ENCODE peak calls at places on chromosomes 13 and 19, in four cellular contexts. N, V, A and J are unnamed samples.

GRCh38 chr19:29285878-29286277 is 72.9 kb upstream of the UQCRFS1 start:
- DNase-seq in N (no peak), V (no peak), A (no peak), J (no peak)

GRCh38 chr13:110633776-110634175 is 18.4 kb downstream of the NAXD start:
- DNase-seq in N (no peak), V (no peak), A (no peak), J (no peak)

GRCh38 chr19:35549174-35549788 is 3.9 kb downstream of the TMEM147 start:
- DNase-seq in N (no peak), V (peak), A (peak), J (peak)

GRCh38 chr19:46299004-46299509 is 2.2 kb downstream of the HIF3A start:
- DNase-seq in N (peak), V (peak), A (peak), J (peak)

GRCh38 chr19:6030214-6030507 is 52.2 kb upstream of the RANBP3 start:
- DNase-seq in N (no peak), V (peak), A (peak), J (no peak)

GRCh38 chr19:51002542-51003311 is 1.3 kb upstream of the KLK8 start:
- DNase-seq in N (no peak), V (no peak), A (no peak), J (no peak)

GRCh38 chr19:36377541-36378178 is 1.3 kb downstream of the ZFP14 start:
- DNase-seq in N (no peak), V (no peak), A (no peak), J (no peak)

GRCh38 chr13:105410602-105411001 is 1124.9 kb downstream of the EFNB2 start:
- DNase-seq in N (peak), V (no peak), A (peak), J (peak)

GRCh38 chr19:19871932-19872331 is 6.2 kb downstream of the ZNF253 start:
- DNase-seq in N (no peak), V (no peak), A (no peak), J (no peak)

GRCh38 chr13:24644051-24644450 is 36.2 kb upstream of the ATP12A start:
- DNase-seq in N (no peak), V (peak), A (peak), J (no peak)

GRCh38 chr13:97141564-97142005 is 80.5 kb upstream of the MBNL2 start:
- DNase-seq in N (no peak), V (peak), A (peak), J (peak)

GRCh38 chr19:11148001-11148400 is 7.6 kb downstream of the SPC24 start:
- DNase-seq in N (no peak), V (no peak), A (no peak), J (no peak)

GRCh38 chr13:93174260-93174659 is 52.3 kb upstream of the GPC6 start:
- DNase-seq in N (no peak), V (no peak), A (no peak), J (no peak)

GRCh38 chr19:18470787-18471186 is 32.9 kb upstream of the ISYNA1 start:
- DNase-seq in N (no peak), V (no peak), A (no peak), J (no peak)

GRCh38 chr19:14770944-14771839 is 7.2 kb downstream of the ADGRE2 start:
- DNase-seq in N (peak), V (no peak), A (no peak), J (no peak)

GRCh38 chr19:8665468-8666213 is 33.0 kb downstream of the ACTL9 start:
- DNase-seq in N (no peak), V (no peak), A (no peak), J (no peak)

GRCh38 chr13:35744144-35744543 is 267.7 kb upstream of the MAB21L1 start:
- DNase-seq in N (no peak), V (no peak), A (no peak), J (no peak)

GRCh38 chr19:3699071-3699740 is 1.1 kb downstream of the PIP5K1C start:
- DNase-seq in N (no peak), V (peak), A (peak), J (peak)

GRCh38 chr13:51147732-51148131 is 36.7 kb upstream of the C13orf42 start:
- DNase-seq in N (no peak), V (no peak), A (no peak), J (no peak)

GRCh38 chr13:102847272-102848234 is 1.7 kb downstream of the ERCC5 start:
- DNase-seq in N (no peak), V (peak), A (peak), J (no peak)

GRCh38 chr13:28743045-28743444 is 24.3 kb upstream of the SLC46A3 start:
- DNase-seq in N (no peak), V (no peak), A (no peak), J (no peak)

GRCh38 chr19:2239771-2240770 is 3.4 kb downstream of the SF3A2 start:
- DNase-seq in N (no peak), V (peak), A (peak), J (no peak)

GRCh38 chr13:97278395-97279078 is 56.4 kb downstream of the MBNL2 start:
- DNase-seq in N (no peak), V (peak), A (no peak), J (peak)

GRCh38 chr13:53379485-53379884 is 350.9 kb downstream of the OLFM4 start:
- DNase-seq in N (no peak), V (no peak), A (no peak), J (no peak)

GRCh38 chr19:39154626-39155100 is 29.1 kb downstream of the PAK4 start:
- DNase-seq in N (peak), V (no peak), A (no peak), J (peak)

GRCh38 chr19:49689133-49690072 is at the start of gene ADM5:
- DNase-seq in N (peak), V (no peak), A (peak), J (peak)

GRCh38 chr13:106277483-106278154 is 257.8 kb downstream of the EFNB2 start:
- DNase-seq in N (no peak), V (no peak), A (peak), J (no peak)

GRCh38 chr19:18507727-18508440 is 14.0 kb downstream of the ELL start:
- DNase-seq in N (no peak), V (no peak), A (no peak), J (no peak)

GRCh38 chr13:42369071-42369795 is 97.3 kb downstream of the AKAP11 start:
- DNase-seq in N (no peak), V (no peak), A (no peak), J (no peak)

GRCh38 chr13:76672422-76672821 is 213.8 kb downstream of the KCTD12 start:
- DNase-seq in N (no peak), V (peak), A (peak), J (no peak)

GRCh38 chr13:49499889-49500660 is 4.3 kb downstream of the PHF11 start:
- DNase-seq in N (no peak), V (peak), A (peak), J (no peak)

GRCh38 chr13:77375554-77375953 is 48.7 kb upstream of the MYCBP2 start:
- DNase-seq in N (no peak), V (peak), A (peak), J (no peak)

GRCh38 chr19:2333027-2333806 is 4.7 kb downstream of the SPPL2B start:
- DNase-seq in N (no peak), V (no peak), A (no peak), J (peak)

GRCh38 chr13:91162180-91162579 is 185.3 kb upstream of the MIR17HG start:
- DNase-seq in N (no peak), V (no peak), A (no peak), J (no peak)

GRCh38 chr13:22848539-22849052 is 332.2 kb upstream of the SGCG start:
- DNase-seq in N (no peak), V (no peak), A (no peak), J (peak)

GRCh38 chr13:33323766-33324525 is 38.4 kb upstream of the STARD13 start:
- DNase-seq in N (no peak), V (peak), A (peak), J (no peak)